ENCODE peak calls at places on chromosomes 11 and 22, in nine cellular contexts. P is BE2C, W is left ventricle myocardium inferior, R is NB4, N is psoas muscle, G is glutamatergic neuron, X is kidney, J is fibroblast of mammary gland, K is WERI-Rb-1. Y is an unnamed sample.

GRCh38 chr11:18844753-18845367 is 53.3 kb upstream of the PTPN5 start:
- DNase-seq in X (no peak), W (no peak), J (peak), K (no peak), N (no peak), G (no peak), R (peak), P (no peak), Y (no peak)

GRCh38 chr11:130528862-130529261 is 80.4 kb downstream of the ADAMTS15 start:
- DNase-seq in G (no peak), R (no peak), W (no peak), K (no peak), X (no peak), N (no peak), J (no peak), P (peak), Y (no peak)

GRCh38 chr22:19873138-19873959 is 18.7 kb upstream of the GNB1L start:
- DNase-seq in W (no peak), K (no peak), G (peak), X (peak), P (no peak), J (no peak), N (no peak), R (no peak), Y (no peak)

GRCh38 chr22:38707346-38707745 is 1.6 kb downstream of the GTPBP1 start:
- DNase-seq in R (peak), W (no peak), J (peak), G (no peak), K (no peak), N (no peak), X (no peak), P (no peak), Y (no peak)

GRCh38 chr11:64436025-64436424 is 77.1 kb downstream of the RPS6KA4 start:
- DNase-seq in J (peak), W (no peak), G (no peak), X (peak), P (no peak), K (no peak), R (no peak), N (no peak), Y (no peak)

GRCh38 chr11:66566221-66566620 is 2.2 kb downstream of the CTSF start:
- DNase-seq in R (no peak), J (no peak), W (no peak), X (peak), G (no peak), N (no peak), K (no peak), P (no peak), Y (no peak)

GRCh38 chr11:112962854-112963367 is 1.7 kb downstream of the NCAM1 start:
- DNase-seq in J (no peak), K (peak), N (peak), W (peak), X (peak), R (peak), G (peak), P (peak), Y (peak)

GRCh38 chr11:111373590-111373989 is 5.5 kb downstream of the POU2AF1 start:
- DNase-seq in P (no peak), X (no peak), N (no peak), G (no peak), K (no peak), W (no peak), J (no peak), R (no peak), Y (no peak)

GRCh38 chr22:46031965-46032851 is 55.2 kb upstream of the WNT7B start:
- DNase-seq in J (no peak), R (peak), K (no peak), W (peak), P (no peak), N (no peak), X (peak), G (no peak), Y (no peak)

GRCh38 chr11:87359401-87359800 is 321.7 kb downstream of the TMEM135 start:
- DNase-seq in P (no peak), W (no peak), R (no peak), X (no peak), K (no peak), G (no peak), N (no peak), J (no peak), Y (no peak)

GRCh38 chr11:44096360-44097188 is 1.1 kb downstream of the EXT2 start:
- DNase-seq in G (no peak), X (no peak), J (peak), N (no peak), K (no peak), P (no peak), R (no peak), W (no peak), Y (no peak)

GRCh38 chr22:25120093-25120561 is 79.5 kb upstream of the CRYBB3 start:
- DNase-seq in J (no peak), W (no peak), P (no peak), N (no peak), G (no peak), K (no peak), R (no peak), X (peak), Y (no peak)

GRCh38 chr11:26230021-26230420 is 101.9 kb upstream of the ANO3 start:
- DNase-seq in R (no peak), X (no peak), K (no peak), J (peak), W (no peak), N (no peak), P (no peak), G (no peak), Y (no peak)

GRCh38 chr11:82865841-82866240 is 34.4 kb downstream of the PRCP start:
- DNase-seq in W (no peak), P (no peak), J (peak), K (no peak), R (no peak), N (no peak), X (no peak), G (no peak), Y (no peak)

GRCh38 chr11:74754507-74755255 is 6.0 kb downstream of the RNF169 start:
- DNase-seq in N (no peak), P (no peak), R (no peak), K (no peak), X (no peak), G (no peak), W (no peak), J (peak), Y (no peak)
- TF ChIP-seq CTCF in N (no peak), P (no peak), R (no peak), K (no peak), X (no peak), G (no peak), W (no peak), J (no peak), Y (no peak)

GRCh38 chr11:96794152-96794551 is 404.3 kb downstream of the JRKL start:
- DNase-seq in P (no peak), G (no peak), N (no peak), X (no peak), J (no peak), W (no peak), K (peak), R (no peak), Y (no peak)
- TF ChIP-seq CTCF in P (peak), G (no peak), N (no peak), X (no peak), J (peak), W (no peak), K (peak), R (no peak), Y (no peak)

GRCh38 chr11:121451178-121451981 is 734 bp upstream of the SORL1 start:
- DNase-seq in J (no peak), P (no peak), R (peak), X (peak), K (no peak), N (no peak), G (no peak), W (no peak), Y (no peak)
- TF ChIP-seq CTCF in J (no peak), P (no peak), R (no peak), X (no peak), K (no peak), N (no peak), G (no peak), W (no peak), Y (no peak)

GRCh38 chr11:47417712-47418111 is 8.5 kb downstream of the PSMC3 start:
- DNase-seq in R (no peak), J (no peak), X (no peak), W (no peak), P (no peak), K (no peak), N (no peak), G (no peak), Y (no peak)
- TF ChIP-seq CTCF in R (no peak), J (no peak), X (no peak), W (no peak), P (no peak), K (no peak), N (no peak), G (no peak), Y (no peak)

DNA sequence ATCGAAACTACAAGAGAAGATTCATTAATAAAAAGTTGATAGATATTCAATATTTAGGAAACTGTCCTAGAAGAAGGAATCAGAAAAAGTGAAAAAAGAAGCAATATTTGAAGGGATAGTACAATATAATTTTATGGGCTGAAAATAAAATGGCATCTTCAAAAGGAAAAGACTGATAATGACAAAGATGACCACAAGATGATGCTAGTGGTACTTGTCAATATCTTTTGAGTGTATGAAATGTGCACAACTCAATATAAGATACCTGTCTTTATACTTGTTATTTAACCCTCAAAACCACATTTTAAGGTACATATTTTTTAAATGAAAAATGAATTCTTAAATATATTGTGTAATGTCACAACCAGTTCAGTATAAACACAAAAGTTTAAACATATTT is 1059.6 kb upstream of the RAG2 start:
- DNase-seq in R (peak), P (no peak), G (no peak), K (no peak), W (no peak), N (no peak), J (peak), X (no peak), Y (no peak)
- TF ChIP-seq CTCF in R (peak), P (peak), G (peak), K (peak), W (no peak), N (no peak), J (peak), X (no peak), Y (peak)

DNA sequence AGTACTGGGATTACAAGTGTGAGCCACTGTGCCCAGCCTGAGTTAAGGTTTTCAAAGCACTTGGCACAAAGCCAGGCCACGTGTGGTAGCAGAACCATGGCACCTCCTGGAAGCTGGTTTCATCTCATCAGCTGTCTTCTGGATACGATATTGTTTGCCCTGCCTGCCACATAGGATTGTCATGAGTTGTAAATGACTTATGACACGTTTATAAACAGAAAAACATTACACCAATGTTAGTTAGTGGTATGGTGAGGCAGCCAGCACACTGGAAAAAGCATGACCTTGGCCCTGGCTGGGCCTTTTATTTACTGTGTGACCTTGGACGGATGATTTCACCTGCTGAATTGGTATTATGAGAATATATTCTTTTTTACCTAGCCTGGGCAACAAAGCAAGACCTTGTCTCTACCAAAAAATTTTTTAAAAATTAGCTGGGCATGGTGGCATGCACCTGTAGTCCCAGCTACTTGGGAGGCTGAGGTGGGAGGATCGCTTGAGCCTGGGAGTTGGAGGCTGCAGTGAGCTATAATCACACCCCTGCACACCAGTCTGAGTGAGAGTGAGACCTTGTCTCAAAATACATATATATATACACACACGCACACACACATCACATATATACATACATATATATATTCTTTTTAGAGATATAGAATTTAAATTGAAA is 24.0 kb upstream of the MYH9 start:
- DNase-seq in R (no peak), K (no peak), P (peak), G (no peak), N (no peak), X (no peak), J (no peak), W (no peak), Y (no peak)
- TF ChIP-seq CTCF in R (no peak), K (no peak), P (no peak), G (no peak), N (no peak), X (no peak), J (no peak), W (no peak), Y (no peak)

DNA sequence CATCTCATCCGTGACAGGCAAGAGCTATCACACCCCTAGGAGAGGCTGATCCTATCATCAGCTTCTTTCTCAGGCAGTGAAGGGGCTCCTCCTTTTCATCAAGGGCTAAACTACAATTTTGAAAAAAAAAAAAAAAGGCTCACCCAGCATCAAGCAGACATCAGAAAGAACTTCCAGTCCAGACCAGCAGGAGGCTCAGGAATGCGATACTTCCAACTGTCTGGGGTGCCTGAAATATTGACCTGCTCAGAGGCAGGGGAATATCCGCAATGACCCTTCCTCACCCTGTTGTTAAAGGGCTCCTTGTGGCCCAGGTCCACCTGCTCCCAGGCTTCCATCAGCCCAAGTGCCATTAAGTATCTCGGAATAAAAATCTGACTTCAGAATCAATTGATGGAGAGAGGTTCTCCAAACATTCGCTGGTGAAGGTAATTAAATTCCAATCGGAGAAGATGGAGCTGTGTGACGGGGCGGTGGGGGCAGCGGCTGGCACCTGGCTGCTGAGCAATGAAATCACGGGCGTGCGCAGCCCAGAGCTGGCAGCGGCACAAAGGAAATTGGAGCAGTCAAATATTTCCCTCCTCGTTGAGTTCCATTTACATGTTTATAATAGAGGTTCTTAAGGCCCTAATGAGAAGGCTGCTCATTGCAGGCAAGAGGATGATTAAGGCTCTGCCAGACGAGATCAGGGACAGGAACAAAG is 68.9 kb upstream of the THY1 start:
- DNase-seq in N (no peak), R (no peak), K (no peak), G (no peak), X (peak), P (no peak), J (peak), W (no peak), Y (no peak)
- TF ChIP-seq CTCF in N (no peak), R (no peak), K (peak), G (peak), X (no peak), P (peak), J (peak), W (peak), Y (peak)

DNA sequence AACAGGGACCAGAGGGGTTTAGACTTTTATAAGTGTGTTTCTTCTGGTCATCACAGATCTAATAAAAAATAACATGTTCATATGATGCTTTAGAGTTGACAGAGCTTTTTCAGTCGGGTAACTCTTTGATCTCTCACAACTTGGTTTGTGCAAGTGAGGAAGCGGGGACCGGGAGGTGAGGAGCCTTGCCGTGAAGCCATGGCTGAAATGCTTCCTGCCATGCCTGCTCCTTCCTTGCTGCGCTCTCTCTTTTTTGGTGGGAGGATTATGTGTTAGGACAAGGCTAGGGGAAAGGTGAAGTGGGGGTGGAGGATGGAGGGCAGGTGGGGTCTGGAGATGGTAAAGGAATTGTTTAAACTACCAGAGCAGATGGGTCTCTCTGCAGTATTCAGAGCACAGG is 23.8 kb downstream of the TEAD1 start:
- DNase-seq in W (no peak), K (peak), G (no peak), N (no peak), P (no peak), R (no peak), J (no peak), X (no peak), Y (peak)
- TF ChIP-seq CTCF in W (no peak), K (no peak), G (no peak), N (no peak), P (no peak), R (no peak), J (no peak), X (no peak), Y (no peak)

GRCh38 chr22:22855085-22855484 is 32.5 kb upstream of the IGLL5 start:
- DNase-seq in W (no peak), P (no peak), K (no peak), N (no peak), J (no peak), G (no peak), R (no peak), X (no peak), Y (no peak)

GRCh38 chr22:22854466-22854865 is 33.1 kb upstream of the IGLL5 start:
- DNase-seq in N (no peak), P (no peak), X (no peak), W (no peak), R (no peak), K (no peak), J (no peak), G (no peak), Y (no peak)

GRCh38 chr22:22856364-22856763 is 31.3 kb upstream of the IGLL5 start:
- DNase-seq in W (no peak), R (no peak), X (no peak), P (no peak), K (no peak), N (no peak), G (no peak), J (no peak), Y (no peak)

GRCh38 chr22:22856885-22857606 is 30.6 kb upstream of the IGLL5 start:
- DNase-seq in P (no peak), N (no peak), R (no peak), K (no peak), W (no peak), J (no peak), G (no peak), X (no peak), Y (no peak)

GRCh38 chr22:22855617-22856308 is 31.9 kb upstream of the IGLL5 start:
- DNase-seq in K (peak), X (no peak), G (peak), W (no peak), N (no peak), R (peak), P (peak), J (peak), Y (peak)
- TF ChIP-seq CTCF in K (peak), X (no peak), G (peak), W (peak), N (no peak), R (peak), P (peak), J (peak), Y (peak)

Y was measured in nephron progenitor cell.